ENCODE peak calls at places on chromosomes 4 and X, in four cellular contexts. B is keratinocyte, Y is IMR-90, O is WERI-Rb-1. C is an unnamed sample.
A peak's percentile ranks its signal among the peaks of the same experiment; 100 is the strongest.

GRCh38 chr4:1569461-1570151 is 114.5 kb downstream of the FAM53A start:
- DNase-seq in B (no peak), O (no peak), Y (no peak), C (no peak)

GRCh38 chrX:40107291-40108083 is 9.7 kb upstream of the BCOR start:
- DNase-seq in Y (no peak), O (peak; percentile 85), B (no peak), C (peak; percentile 32)

GRCh38 chr4:173013232-173013932 is 155.2 kb upstream of the GALNT7 start:
- DNase-seq in B (no peak), Y (peak; percentile 48), O (peak; percentile 62), C (peak; percentile 10)

GRCh38 chr4:7403001-7403400 is 31.7 kb downstream of the PSAPL1 start:
- DNase-seq in Y (no peak), O (no peak), B (no peak), C (no peak)

GRCh38 chr4:25069014-25069413 is 38.3 kb upstream of the LGI2 start:
- DNase-seq in Y (no peak), B (no peak), O (no peak), C (no peak)

GRCh38 chr4:61200195-61200990 is at the start of gene ADGRL3:
- DNase-seq in O (peak; percentile 72), Y (peak; percentile 6), B (no peak), C (peak; percentile 70)

GRCh38 chrX:123173833-123174232 is 10.2 kb upstream of the GRIA3 start:
- DNase-seq in Y (no peak), B (no peak), O (no peak), C (no peak)

GRCh38 chr4:118286685-118287084 is 66.1 kb downstream of the PRSS12 start:
- DNase-seq in Y (no peak), B (no peak), O (no peak), C (no peak)

GRCh38 chrX:125895518-125895917 is 270.6 kb downstream of the DCAF12L2 start:
- DNase-seq in B (no peak), Y (no peak), O (no peak), C (no peak)

GRCh38 chr4:38132140-38132673 is 172.0 kb downstream of the PTTG2 start:
- DNase-seq in O (no peak), B (peak; percentile 71), Y (peak; percentile 99), C (no peak)

GRCh38 chr4:76494243-76494642 is 59.2 kb downstream of the SHROOM3 start:
- DNase-seq in B (no peak), O (no peak), Y (no peak), C (no peak)

GRCh38 chrX:48468693-48469691 is 1.1 kb downstream of the SLC38A5 start:
- DNase-seq in Y (no peak), O (peak; percentile 75), B (no peak), C (no peak)

GRCh38 chr4:44493924-44494323 is 45.3 kb upstream of the KCTD8 start:
- DNase-seq in O (peak; percentile 11), B (no peak), Y (no peak), C (no peak)

GRCh38 chr4:30865676-30866075 is 145.5 kb downstream of the PCDH7 start:
- DNase-seq in Y (peak; percentile 54), B (no peak), O (no peak), C (no peak)

GRCh38 chr4:113285512-113285911 is 236.1 kb downstream of the ANK2 start:
- DNase-seq in O (no peak), Y (no peak), B (no peak), C (no peak)

GRCh38 chr4:71540749-71541269 is 202.0 kb downstream of the SLC4A4 start:
- DNase-seq in B (no peak), O (no peak), Y (no peak), C (no peak)

GRCh38 chrX:1212532-1212931 is at the start of gene CRLF2:
- DNase-seq in B (no peak), O (no peak), Y (no peak), C (no peak)

GRCh38 chr4:110088670-110089069 is 109.7 kb downstream of the ELOVL6 start:
- DNase-seq in Y (peak; percentile 76), B (peak; percentile 23), O (no peak), C (no peak)

GRCh38 chr4:25155957-25156356 is 4.3 kb downstream of the SEPSECS start:
- DNase-seq in B (no peak), O (no peak), Y (no peak), C (no peak)

GRCh38 chr4:155787113-155787710 is 28.4 kb downstream of the GUCY1B1 start:
- DNase-seq in Y (peak; percentile 70), B (no peak), O (peak; percentile 25), C (no peak)

GRCh38 chr4:113292371-113293042 is 243.1 kb downstream of the ANK2 start:
- DNase-seq in Y (peak; percentile 71), O (peak; percentile 67), B (no peak), C (no peak)

GRCh38 chr4:8771258-8771590 is 100.4 kb downstream of the HMX1 start:
- DNase-seq in B (no peak), Y (no peak), O (no peak), C (no peak)

GRCh38 chr4:156906325-156906724 is 65.3 kb downstream of the PDGFC start:
- DNase-seq in O (no peak), B (no peak), Y (no peak), C (no peak)

GRCh38 chrX:1612641-1613286 is 2.1 kb upstream of the ASMT start:
- DNase-seq in B (no peak), O (peak; percentile 83), Y (no peak), C (no peak)

GRCh38 chr4:127145001-127145400 is 487.8 kb upstream of the INTU start:
- DNase-seq in Y (no peak), B (no peak), O (peak; percentile 30), C (peak; percentile 99)

GRCh38 chrX:153771686-153772607 is 7.9 kb downstream of the PLXNB3 start:
- DNase-seq in B (no peak), Y (no peak), O (no peak), C (no peak)